ENCODE peak calls at places on chromosomes 2 and 18, in ten cellular contexts. J, V, U, H, L, O, I, A, N and E are unnamed samples.
A peak's percentile ranks its signal among the peaks of the same experiment; 100 is the strongest.

GRCh38 chr18:25298853-25299274 is 53.1 kb downstream of the ZNF521 start:
- DNase-seq in J (no peak), V (peak; percentile 94), U (peak; percentile 50), H (no peak), L (peak; percentile 89), O (no peak), I (no peak), A (no peak), N (no peak), E (peak; percentile 88)

GRCh38 chr2:156399224-156399949 is 36.8 kb upstream of the GPD2 start:
- DNase-seq in J (no peak), V (peak; percentile 92), U (peak; percentile 19), H (peak; percentile 2), L (peak; percentile 3), O (peak; percentile 75), I (no peak), A (peak; percentile 65), N (no peak), E (peak; percentile 70)

GRCh38 chr18:30487962-30488361 is 554.6 kb downstream of the DSC3 start:
- DNase-seq in J (no peak), V (peak; percentile 21), U (no peak), H (no peak), L (peak; percentile 69), O (no peak), I (no peak), A (no peak), N (no peak), E (peak; percentile 9)

GRCh38 chr18:79203017-79203605 is 133.9 kb downstream of the ATP9B start:
- DNase-seq in J (no peak), V (no peak), U (no peak), H (no peak), L (peak; percentile 39), O (no peak), I (no peak), A (no peak), N (no peak), E (no peak)

GRCh38 chr18:31454066-31454708 is 6.6 kb downstream of the DSG3 start:
- DNase-seq in J (no peak), V (peak; percentile 44), U (no peak), H (peak; percentile 71), L (peak; percentile 74), O (no peak), I (no peak), A (no peak), N (no peak), E (peak; percentile 79)

GRCh38 chr2:64831134-64831976 is 157.8 kb upstream of the SLC1A4 start:
- DNase-seq in J (peak; percentile 69), V (peak; percentile 94), U (peak; percentile 53), H (peak; percentile 98), L (peak; percentile 90), O (peak; percentile 81), I (peak; percentile 80), A (peak; percentile 90), N (peak; percentile 75), E (peak; percentile 91)

GRCh38 chr2:136141510-136142154 is 23.7 kb upstream of the CXCR4 start:
- DNase-seq in J (no peak), V (no peak), U (no peak), H (no peak), L (no peak), O (no peak), I (no peak), A (no peak), N (peak; percentile 25), E (no peak)

GRCh38 chr2:88057437-88057844 is 1.9 kb upstream of the KRCC1 start:
- DNase-seq in J (no peak), V (no peak), U (no peak), H (no peak), L (no peak), O (no peak), I (no peak), A (no peak), N (no peak), E (no peak)

GRCh38 chr2:30808695-30809094 is 1.4 kb upstream of the CAPN13 start:
- DNase-seq in J (no peak), V (no peak), U (no peak), H (no peak), L (no peak), O (no peak), I (no peak), A (no peak), N (no peak), E (no peak)

GRCh38 chr18:36153203-36153602 is 23.5 kb downstream of the ELP2 start:
- DNase-seq in J (no peak), V (peak; percentile 80), U (no peak), H (no peak), L (peak; percentile 84), O (no peak), I (no peak), A (no peak), N (no peak), E (peak; percentile 9)

GRCh38 chr2:240999001-240999791 is 778 bp downstream of the SNED1 start:
- DNase-seq in J (no peak), V (no peak), U (peak; percentile 15), H (no peak), L (no peak), O (no peak), I (peak; percentile 90), A (peak; percentile 73), N (peak; percentile 53), E (no peak)

GRCh38 chr2:96116879-96117533 is 635 bp upstream of the ADRA2B start:
- DNase-seq in J (no peak), V (no peak), U (no peak), H (peak; percentile 85), L (peak; percentile 6), O (no peak), I (peak; percentile 94), A (peak; percentile 80), N (peak; percentile 88), E (peak; percentile 33)

GRCh38 chr2:200703132-200703925 is 108.4 kb upstream of the BZW1 start:
- DNase-seq in J (no peak), V (peak; percentile 91), U (peak; percentile 18), H (peak; percentile 15), L (peak; percentile 85), O (no peak), I (no peak), A (no peak), N (peak; percentile 69), E (peak; percentile 91)

GRCh38 chr2:182715896-182716664 is at the start of gene DNAJC10:
- DNase-seq in J (peak; percentile 47), V (peak; percentile 92), U (peak; percentile 83), H (peak; percentile 71), L (peak; percentile 97), O (peak; percentile 91), I (peak; percentile 99), A (peak; percentile 94), N (peak; percentile 95), E (peak; percentile 98)
- TF ChIP-seq CTCF in J (no peak), V (no peak), U (no peak), H (no peak), L (no peak), O (no peak), I (peak; percentile 11), A (no peak), N (no peak), E (no peak)

GRCh38 chr2:222477962-222478608 is 53.7 kb downstream of the SGPP2 start:
- DNase-seq in J (no peak), V (no peak), U (no peak), H (no peak), L (no peak), O (no peak), I (no peak), A (no peak), N (peak; percentile 74), E (no peak)
- H3K4me3 ChIP-seq in J (no peak overlapping the region), V (no peak overlapping the region), U (no peak overlapping the region), H (no peak overlapping the region), L (no peak overlapping the region), O (no peak overlapping the region), I (no peak overlapping the region), A (no peak overlapping the region), N (peak overlapping the region; percentile 18), E (no peak overlapping the region)

GRCh38 chr2:230850358-230850658 is 14.4 kb upstream of the ITM2C start:
- DNase-seq in J (no peak), V (no peak), U (no peak), H (no peak), L (no peak), O (no peak), I (no peak), A (no peak), N (no peak), E (no peak)
- TF ChIP-seq CTCF in J (no peak), V (no peak), U (no peak), H (no peak), L (no peak), O (no peak), I (no peak), A (no peak), N (no peak), E (no peak)

GRCh38 chr2:184597571-184597980 is 753 bp upstream of the ZNF804A start:
- DNase-seq in J (no peak), V (peak; percentile 71), U (no peak), H (no peak), L (peak; percentile 69), O (no peak), I (no peak), A (no peak), N (peak; percentile 68), E (peak; percentile 54)

GRCh38 chr2:184597996-184598312 is 375 bp upstream of the ZNF804A start:
- DNase-seq in J (no peak), V (no peak), U (no peak), H (no peak), L (no peak), O (no peak), I (no peak), A (no peak), N (no peak), E (peak; percentile 19)

GRCh38 chr2:184598313-184599053 is at the start of gene ZNF804A:
- DNase-seq in J (no peak), V (peak; percentile 68), U (no peak), H (peak; percentile 12), L (peak; percentile 54), O (peak; percentile 58), I (peak; percentile 91), A (peak; percentile 75), N (peak; percentile 81), E (peak; percentile 45)

GRCh38 chr2:184599054-184599874 is 935 bp downstream of the ZNF804A start:
- DNase-seq in J (no peak), V (peak; percentile 48), U (no peak), H (no peak), L (peak; percentile 53), O (no peak), I (no peak), A (no peak), N (no peak), E (peak; percentile 7)

DNA sequence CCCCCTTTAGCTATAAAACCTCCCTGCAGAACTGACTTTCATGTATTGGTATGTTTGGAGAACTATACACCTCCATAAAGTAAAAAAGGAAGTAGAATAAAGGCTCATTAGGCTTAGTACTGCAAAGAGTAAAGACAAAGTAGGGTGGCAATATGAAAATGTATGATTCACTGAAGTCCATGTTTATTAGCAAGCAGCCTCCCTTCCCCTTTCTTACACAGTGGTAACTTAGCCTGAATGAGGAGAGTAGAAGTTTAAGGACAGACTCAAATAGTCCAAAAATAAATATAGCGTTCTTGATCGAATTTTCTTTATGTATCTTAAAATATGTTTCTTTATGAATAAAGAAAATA is 1.5 kb downstream of the ZNF804A start:
- DNase-seq in J (no peak), V (peak; percentile 47), U (no peak), H (no peak), L (peak; percentile 53), O (no peak), I (no peak), A (no peak), N (no peak), E (peak; percentile 8)
- H3K4me3 ChIP-seq in J (peak overlapping the region; percentile 24), V (peak overlapping the region; percentile 70), U (no peak overlapping the region), H (no peak overlapping the region), L (peak overlapping the region; percentile 61), O (no peak overlapping the region), I (no peak overlapping the region), A (peak overlapping the region; percentile 50), N (no peak overlapping the region), E (no peak overlapping the region)